ENCODE peak calls at places on chromosome 19, in four cellular contexts. I, V, Z and Q are unnamed samples. For H3K9me3, the result is how much of the 10 kb centered on the place peaks cover.

GRCh38 chr19:46537136-46538097 is 41.8 kb upstream of the PNMA8B start:
- DNase-seq in I (no peak), V (peak), Z (peak), Q (no peak)

GRCh38 chr19:55088021-55088451 is 12.4 kb downstream of the EPS8L1 start:
- DNase-seq in I (no peak), Z (no peak), V (no peak), Q (no peak)

GRCh38 chr19:17114414-17114831 is 38.8 kb downstream of the MYO9B start:
- DNase-seq in V (no peak), I (no peak), Z (no peak), Q (no peak)

GRCh38 chr19:2171349-2172145 is 7.8 kb downstream of the DOT1L start:
- DNase-seq in V (peak), I (peak), Z (no peak), Q (no peak)

GRCh38 chr19:7358102-7358597 is 9.4 kb downstream of the ARHGEF18 start:
- DNase-seq in I (no peak), Z (no peak), V (no peak), Q (no peak)

GRCh38 chr19:55590621-55591020 is 8.7 kb downstream of the FIZ1 start:
- DNase-seq in V (no peak), I (no peak), Z (peak), Q (no peak)

GRCh38 chr19:7442423-7442822 is 46.4 kb downstream of the PEX11G start:
- DNase-seq in V (no peak), I (no peak), Z (no peak), Q (no peak)

GRCh38 chr19:932647-933552 is 7.1 kb downstream of the ARID3A start:
- DNase-seq in V (no peak), I (peak), Z (peak), Q (no peak)

GRCh38 chr19:54463531-54464043 is at the start of gene LENG9:
- DNase-seq in I (peak), Z (peak), V (peak), Q (peak)

GRCh38 chr19:16889883-16890460 is 1.2 kb downstream of the F2RL3 start:
- DNase-seq in V (no peak), I (no peak), Z (no peak), Q (no peak)

GRCh38 chr19:1365964-1366695 is 17.6 kb upstream of the NDUFS7 start:
- DNase-seq in I (no peak), Z (no peak), V (no peak), Q (no peak)

GRCh38 chr19:1205114-1206062 is at the start of gene STK11:
- DNase-seq in Z (peak), I (peak), V (peak), Q (peak)

GRCh38 chr19:55160986-55161365 is 3.4 kb upstream of the TNNI3 start:
- DNase-seq in V (no peak), I (no peak), Z (no peak), Q (no peak)

GRCh38 chr19:17754634-17755532 is 3.6 kb downstream of the FCHO1 start:
- DNase-seq in I (no peak), V (no peak), Z (no peak), Q (no peak)

GRCh38 chr19:46848389-46848788 is 2.3 kb downstream of the AP2S1 start:
- DNase-seq in I (no peak), V (no peak), Z (no peak), Q (no peak)

DNA sequence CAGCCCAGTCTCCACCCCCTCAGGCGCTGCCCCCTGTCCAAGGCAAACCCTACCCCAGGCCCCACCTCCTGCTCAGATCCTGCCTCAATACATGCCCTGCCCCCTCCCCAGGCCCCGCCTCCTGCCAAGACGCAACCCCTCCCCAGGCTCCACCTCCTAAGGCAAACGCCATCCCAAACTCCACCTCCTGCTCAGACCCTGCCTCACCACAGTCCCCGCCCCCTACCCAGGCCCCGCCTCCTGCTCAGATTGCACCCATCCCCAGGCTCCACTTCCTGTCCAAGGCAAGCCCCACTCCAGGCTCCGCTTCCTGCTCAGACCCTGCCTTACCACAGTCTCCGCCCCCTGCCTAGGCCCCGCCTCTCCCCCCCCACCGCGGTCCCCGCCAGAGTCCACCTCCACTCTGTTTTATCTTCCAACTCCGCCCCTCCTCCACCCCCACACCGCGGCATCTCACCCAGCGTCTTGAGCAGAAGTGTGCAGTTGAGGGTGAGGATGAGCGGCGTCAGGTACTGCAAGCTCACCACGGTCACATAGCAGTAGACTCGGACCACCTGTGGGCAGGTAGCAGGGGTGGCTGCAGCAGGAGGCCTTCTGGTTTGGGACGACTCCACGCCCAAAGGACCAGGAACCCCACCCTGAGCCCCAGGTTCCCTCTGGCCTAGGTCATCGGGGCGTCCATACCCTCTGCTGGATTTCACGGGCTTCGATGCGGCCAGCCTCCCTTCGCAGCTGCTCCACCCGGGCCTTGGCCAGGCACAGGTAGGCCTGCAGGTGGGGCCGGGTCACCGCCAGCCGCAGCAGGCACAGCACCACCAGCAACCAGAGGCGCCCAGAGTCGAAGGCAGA is 17.7 kb downstream of the TMEM161A start:
- DNase-seq in I (peak), V (no peak), Z (peak), Q (peak)
- H3K9me3 ChIP-seq in I (under half), V (under half), Z (under half), Q (under half)

GRCh38 chr19:30339624-30340525 is 32.3 kb upstream of the ZNF536 start:
- DNase-seq in Z (no peak), V (no peak), I (no peak), Q (no peak)

GRCh38 chr19:30336290-30336689 is 35.9 kb upstream of the ZNF536 start:
- DNase-seq in Z (no peak), V (no peak), I (no peak), Q (no peak)

GRCh38 chr19:30338878-30339623 is 33.1 kb upstream of the ZNF536 start:
- DNase-seq in V (no peak), Z (no peak), I (no peak), Q (no peak)

GRCh38 chr19:30335306-30335886 is 36.8 kb upstream of the ZNF536 start:
- DNase-seq in Z (no peak), I (no peak), V (no peak), Q (no peak)

GRCh38 chr19:30338066-30338465 is 34.1 kb upstream of the ZNF536 start:
- DNase-seq in Z (no peak), V (no peak), I (no peak), Q (no peak)
- H3K9me3 ChIP-seq in Z (under half), V (under half), I (under half), Q (under half)

DNA sequence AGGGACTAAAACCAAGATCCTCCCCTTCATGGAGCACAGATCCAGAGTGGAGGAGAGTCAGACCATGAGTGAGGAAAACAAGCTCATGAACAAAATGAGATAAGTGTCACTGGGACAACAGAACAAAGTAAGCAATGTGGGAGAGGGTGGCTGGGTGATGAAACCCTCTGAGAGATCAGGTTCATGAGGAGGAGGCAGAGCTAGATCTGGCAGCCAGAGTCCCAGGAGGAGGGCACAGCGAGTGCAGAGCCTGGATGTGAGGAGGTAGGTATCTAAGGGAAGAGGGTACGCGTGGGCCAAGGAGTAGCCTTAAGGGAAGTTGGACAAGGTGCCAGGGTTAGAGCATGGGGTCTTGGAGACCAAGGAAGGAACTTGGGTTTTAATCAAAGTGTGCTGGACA is 1311.9 kb downstream of the UQCRFS1 start:
- DNase-seq in I (no peak), Z (no peak), V (no peak), Q (no peak)
- H3K9me3 ChIP-seq in I (under half), Z (under half), V (under half), Q (under half)

DNA sequence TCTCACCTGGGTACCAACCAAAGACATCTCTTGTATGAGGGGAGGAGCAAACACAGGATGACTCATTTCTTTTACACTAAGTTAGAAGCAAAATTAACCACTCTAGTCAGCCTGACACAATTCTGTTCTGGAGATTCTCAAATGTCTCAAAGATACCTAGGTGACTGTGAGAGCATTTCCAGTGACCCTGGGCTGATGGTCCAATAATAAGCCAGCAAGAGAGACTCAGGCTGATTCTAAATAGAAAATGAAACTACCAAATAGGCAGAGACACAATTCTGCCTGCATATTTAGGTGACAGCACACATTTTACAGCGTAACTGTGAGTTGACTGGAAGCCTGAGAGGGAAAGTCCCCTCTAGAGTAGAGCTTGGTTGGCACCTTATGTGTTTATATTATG is 16.3 kb downstream of the ZNF91 start:
- DNase-seq in V (no peak), I (no peak), Z (no peak), Q (no peak)
- H3K9me3 ChIP-seq in V (under half), I (under half), Z (under half), Q (under half)